ENCODE peak calls at places on chromosomes 11 and 22, in four cellular contexts. G is iPS DF 19.7; L is RWPE1; R is stimulated activated CD4-positive, alpha-beta T cell treated with anti-CD3 and anti-CD28 coated beads, Interleukin-2, amount 100 ng/mL, for 48 hours. C is an unnamed sample.

GRCh38 chr11:12691473-12691872 is 17.3 kb downstream of the TEAD1 start:
- DNase-seq in G (no peak), L (no peak), R (no peak), C (no peak)

GRCh38 chr22:42644422-42645340 is 4.3 kb upstream of the ATP5MGL start:
- DNase-seq in G (no peak), L (no peak), R (no peak), C (no peak)

GRCh38 chr22:50105529-50106100 is 15.8 kb downstream of the MOV10L1 start:
- DNase-seq in G (no peak), L (peak), R (no peak), C (no peak)

GRCh38 chr11:91959411-91959810 is 265.2 kb upstream of the FAT3 start:
- DNase-seq in G (no peak), L (no peak), R (no peak), C (no peak)

GRCh38 chr11:91231226-91231625 is 993.4 kb upstream of the FAT3 start:
- DNase-seq in G (no peak), L (no peak), R (no peak), C (no peak)

GRCh38 chr11:12232160-12232559 is 121.8 kb downstream of the MICAL2 start:
- DNase-seq in G (no peak), L (no peak), R (no peak), C (no peak)

GRCh38 chr11:412641-413119 is 2.1 kb downstream of the SIGIRR start:
- DNase-seq in G (no peak), L (no peak), R (no peak), C (no peak)

GRCh38 chr22:31082606-31083376 is 1.7 kb downstream of the SMTN start:
- DNase-seq in G (no peak), L (no peak), R (peak), C (no peak)

GRCh38 chr11:65961267-65962135 is at the start of gene SART1:
- DNase-seq in G (peak), L (peak), R (peak), C (peak)

GRCh38 chr11:128288368-128288767 is 299.0 kb downstream of the ETS1 start:
- DNase-seq in G (no peak), L (no peak), R (no peak), C (no peak)

GRCh38 chr11:130675456-130675855 is 227.0 kb downstream of the ADAMTS15 start:
- DNase-seq in G (no peak), L (no peak), R (no peak), C (no peak)

GRCh38 chr11:66048525-66049313 is at the start of gene GAL3ST3:
- DNase-seq in G (no peak), L (no peak), R (no peak), C (peak)

GRCh38 chr22:46091277-46091977 is 58.9 kb upstream of the PPARA start:
- DNase-seq in G (no peak), L (no peak), R (no peak), C (no peak)

GRCh38 chr11:65615950-65616574 is 486 bp downstream of the PCNX3 start:
- DNase-seq in G (no peak), L (no peak), R (no peak), C (no peak)

GRCh38 chr22:30537083-30537731 is 9.3 kb downstream of the SEC14L6 start:
- DNase-seq in G (no peak), L (no peak), R (no peak), C (no peak)

GRCh38 chr11:63920870-63921417 is 4.0 kb upstream of the RCOR2 start:
- DNase-seq in G (no peak), L (no peak), R (no peak), C (no peak)

GRCh38 chr22:50083462-50084081 is 1.7 kb downstream of the MLC1 start:
- DNase-seq in G (no peak), L (no peak), R (no peak), C (no peak)

GRCh38 chr11:109698237-109698636 is 276.2 kb downstream of the C11orf87 start:
- DNase-seq in G (no peak), L (no peak), R (no peak), C (no peak)

GRCh38 chr11:128323381-128323780 is 264.0 kb downstream of the ETS1 start:
- DNase-seq in G (no peak), L (no peak), R (no peak), C (no peak)

GRCh38 chr22:31983911-31984661 is 39.8 kb downstream of the YWHAH start:
- DNase-seq in G (no peak), L (no peak), R (no peak), C (no peak)

GRCh38 chr11:65111159-65111536 is 524 bp upstream of the TM7SF2 start:
- DNase-seq in G (no peak), L (no peak), R (no peak), C (no peak)

GRCh38 chr22:45493286-45493771 is 9.4 kb upstream of the FBLN1 start:
- DNase-seq in G (no peak), L (no peak), R (no peak), C (no peak)

C was measured in H1.